ENCODE peak calls at places on chromosomes 4 and X, in seven cellular contexts. S is ascending aorta, Q is psoas muscle, H is PC-9, C is upper lobe of left lung, G is cardiac muscle cell, N is A549. L is an unnamed sample.

GRCh38 chr4:44632089-44632488 is 19.3 kb downstream of the YIPF7 start:
- DNase-seq in C (no peak), H (no peak), S (no peak), Q (no peak), N (no peak), G (no peak), L (no peak)

GRCh38 chrX:153226344-153227190 is 47.5 kb downstream of the MAGEA1 start:
- DNase-seq in N (peak; percentile 43), S (no peak), G (peak; percentile 53), C (peak; percentile 87), H (peak; percentile 30), Q (peak; percentile 49), L (no peak)

GRCh38 chr4:15398001-15398400 is 29.8 kb upstream of the C1QTNF7 start:
- DNase-seq in Q (no peak), G (no peak), S (no peak), C (no peak), H (no peak), N (no peak), L (no peak)

GRCh38 chr4:127788517-127788916 is 6.4 kb downstream of the HSPA4L start:
- DNase-seq in G (no peak), H (no peak), N (peak; percentile 14), Q (no peak), C (no peak), S (no peak), L (no peak)

GRCh38 chr4:3304831-3305609 is 12.2 kb downstream of the RGS12 start:
- DNase-seq in H (no peak), S (peak; percentile 63), Q (no peak), C (peak; percentile 18), G (peak; percentile 39), N (no peak), L (peak; percentile 74)

GRCh38 chr4:8110071-8110986 is 48.3 kb downstream of the ABLIM2 start:
- DNase-seq in S (no peak), N (peak; percentile 44), G (peak; percentile 65), H (peak; percentile 25), Q (peak; percentile 75), C (no peak), L (no peak)

GRCh38 chr4:154719087-154719486 is 24.7 kb upstream of the LRAT start:
- DNase-seq in H (no peak), C (no peak), N (peak; percentile 14), Q (no peak), S (no peak), G (no peak), L (no peak)

GRCh38 chr4:73244941-73245601 is 13.5 kb downstream of the ANKRD17 start:
- DNase-seq in S (no peak), G (no peak), N (no peak), Q (no peak), H (no peak), C (no peak), L (no peak)

GRCh38 chr4:19739101-19739651 is 512.5 kb upstream of the SLIT2 start:
- DNase-seq in Q (no peak), C (peak; percentile 24), G (no peak), H (peak; percentile 64), S (no peak), N (peak; percentile 43), L (no peak)

GRCh38 chrX:39736219-39737211 is 361.2 kb downstream of the BCOR start:
- DNase-seq in S (peak; percentile 95), C (peak; percentile 81), G (no peak), H (no peak), N (peak; percentile 72), Q (peak; percentile 92), L (peak; percentile 96)

GRCh38 chr4:37663552-37663951 is 22.6 kb downstream of the RELL1 start:
- DNase-seq in Q (no peak), G (no peak), N (no peak), H (no peak), S (no peak), C (no peak), L (no peak)
- H3K27ac ChIP-seq in Q (peak overlapping the region; percentile 54), G (peak overlapping the region; percentile 36), N (peak overlapping the region; percentile 89), H (no peak overlapping the region), S (no peak overlapping the region), C (no peak overlapping the region), L (peak overlapping the region; percentile 82)

DNA sequence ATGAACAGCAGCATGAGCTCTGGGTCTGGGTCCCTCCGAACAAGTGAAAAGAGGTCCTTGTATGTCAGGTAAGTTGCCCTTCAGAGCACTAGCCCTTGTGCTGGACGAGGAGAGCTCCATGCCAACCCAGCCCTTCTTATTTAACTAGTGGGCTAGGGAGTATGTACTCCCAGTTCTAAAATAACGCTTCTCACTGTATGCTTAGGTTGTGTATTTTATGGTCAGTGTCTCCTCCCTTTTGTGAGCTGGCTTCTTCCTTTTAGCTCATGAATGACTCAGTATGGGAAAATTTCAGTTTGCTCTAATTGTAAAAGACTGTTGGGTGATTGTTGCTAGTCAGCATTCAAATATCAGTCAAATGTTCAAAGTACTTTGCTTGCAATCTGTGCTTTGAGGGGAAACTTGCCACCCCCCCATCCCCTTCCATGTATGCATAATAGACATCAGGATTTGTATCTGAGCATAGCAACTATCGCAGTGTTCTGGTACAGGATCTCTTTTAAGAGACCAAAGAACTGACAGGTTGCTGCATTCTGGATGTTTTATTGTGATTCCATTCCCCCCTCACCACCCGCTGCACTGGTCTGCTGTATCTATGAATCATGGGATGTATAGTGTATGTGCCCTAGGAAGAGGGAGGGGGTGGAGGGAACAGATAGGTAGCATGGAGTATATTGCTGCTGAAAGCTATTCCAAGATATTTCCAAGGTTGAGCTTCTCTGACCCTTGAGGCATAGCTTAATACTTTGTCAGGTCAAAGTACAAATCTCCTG is 34.7 kb downstream of the DLG3 start:
- DNase-seq in C (no peak), N (peak; percentile 58), H (no peak), G (no peak), Q (no peak), S (no peak), L (no peak)
- H3K27ac ChIP-seq in C (no peak overlapping the region), N (peak overlapping the region; percentile 79), H (peak overlapping the region; percentile 76), G (peak overlapping the region; percentile 86), Q (no peak overlapping the region), S (peak overlapping the region; percentile 46), L (peak overlapping the region; percentile 81)

GRCh38 chr4:16896871-16897270 is 1.6 kb downstream of the LDB2 start:
- DNase-seq in H (no peak), G (peak; percentile 38), Q (no peak), N (no peak), C (no peak), S (no peak), L (no peak)

GRCh38 chr4:16897991-16898827 is at the start of gene LDB2:
- DNase-seq in H (no peak), Q (peak; percentile 67), C (no peak), N (no peak), G (peak; percentile 83), S (peak; percentile 76), L (peak; percentile 80)

GRCh38 chr4:16900325-16900724 is 1.9 kb upstream of the LDB2 start:
- DNase-seq in N (no peak), Q (no peak), S (no peak), C (no peak), G (no peak), H (no peak), L (no peak)

GRCh38 chr4:16894406-16894805 is 4.0 kb downstream of the LDB2 start:
- DNase-seq in H (no peak), S (no peak), N (no peak), G (no peak), C (no peak), Q (no peak), L (no peak)

DNA sequence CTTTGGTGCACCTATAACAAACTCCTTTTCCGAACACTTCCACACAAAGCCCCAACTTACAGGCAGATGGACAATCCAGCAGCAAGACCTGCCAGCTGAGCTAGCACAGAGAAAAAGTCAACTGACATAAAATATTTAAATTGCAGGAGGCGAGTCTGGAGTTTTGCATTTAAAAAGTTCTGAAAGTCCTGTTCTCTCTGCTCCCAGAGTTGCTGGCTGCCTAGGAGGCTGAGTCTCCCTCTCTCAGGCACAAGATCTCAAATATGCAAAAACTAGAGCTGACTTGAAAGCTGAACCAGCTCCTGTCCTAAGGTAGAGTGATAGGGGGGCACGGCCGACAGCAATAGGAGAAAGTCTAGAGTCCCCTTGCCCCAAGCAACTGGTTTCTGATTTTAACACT is 1.1 kb downstream of the LDB2 start:
- DNase-seq in C (no peak), S (no peak), N (no peak), Q (no peak), H (no peak), G (peak; percentile 32), L (no peak)
- H3K27ac ChIP-seq in C (peak overlapping the region; percentile 76), S (no peak overlapping the region), N (no peak overlapping the region), Q (peak overlapping the region; percentile 55), H (no peak overlapping the region), G (peak overlapping the region; percentile 11), L (peak overlapping the region; percentile 33)

GRCh38 chr4:140363558-140363957 is 9.9 kb upstream of the SCOC start:
- DNase-seq in H (no peak), S (no peak), Q (no peak), G (peak; percentile 33), N (no peak), C (no peak), L (no peak)
- H3K27ac ChIP-seq in H (no peak overlapping the region), S (no peak overlapping the region), Q (no peak overlapping the region), G (no peak overlapping the region), N (no peak overlapping the region), C (no peak overlapping the region), L (no peak overlapping the region)

GRCh38 chr4:150982557-150983233 is 32.4 kb downstream of the LRBA start:
- DNase-seq in H (no peak), N (no peak), C (no peak), G (no peak), Q (no peak), S (no peak), L (no peak)
- H3K27ac ChIP-seq in H (no peak overlapping the region), N (no peak overlapping the region), C (no peak overlapping the region), G (no peak overlapping the region), Q (no peak overlapping the region), S (no peak overlapping the region), L (no peak overlapping the region)

GRCh38 chr4:145734576-145735329 is 54.8 kb downstream of the C4orf51 start:
- DNase-seq in C (peak; percentile 68), S (peak; percentile 98), G (no peak), H (peak; percentile 87), N (peak; percentile 72), Q (peak; percentile 91), L (peak; percentile 95)
- H3K27ac ChIP-seq in C (peak overlapping the region; percentile 72), S (peak overlapping the region; percentile 99), G (no peak overlapping the region), H (peak overlapping the region; percentile 100), N (peak overlapping the region; percentile 97), Q (peak overlapping the region; percentile 98), L (peak overlapping the region; percentile 99)

DNA sequence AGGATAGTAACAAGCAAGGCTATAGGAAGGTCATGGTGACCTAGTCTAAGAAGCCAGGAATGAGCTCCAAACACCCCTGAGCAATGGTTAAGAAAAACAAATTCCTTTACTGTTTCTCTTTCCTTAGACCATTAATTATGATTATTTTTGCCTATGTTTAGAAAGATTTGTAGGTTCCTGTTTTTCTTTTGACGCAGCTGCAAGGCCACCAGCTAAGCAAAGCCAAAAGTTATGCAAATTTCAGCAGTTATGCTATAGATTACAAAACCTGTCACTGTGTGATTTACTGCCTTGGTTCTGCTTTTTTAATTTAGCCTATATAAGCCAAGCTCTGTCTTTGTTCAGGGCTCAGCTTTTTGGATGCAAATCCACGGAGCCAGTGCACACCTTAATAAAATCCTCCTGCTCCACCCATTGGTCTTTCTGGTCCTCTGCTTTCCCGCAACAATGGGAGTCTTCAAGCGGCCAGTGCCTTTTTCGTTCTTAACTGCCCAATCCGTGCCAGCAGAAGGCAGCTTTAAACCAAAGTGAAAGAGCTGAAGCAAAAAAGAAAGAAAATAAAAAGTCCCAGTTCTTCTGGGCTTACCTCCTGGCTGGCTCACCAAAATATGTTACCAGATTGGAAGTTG is 1.4 kb upstream of the CEP135 start:
- DNase-seq in C (no peak), S (no peak), G (no peak), H (no peak), Q (no peak), N (no peak), L (no peak)
- H3K27ac ChIP-seq in C (peak overlapping the region; percentile 97), S (peak overlapping the region; percentile 90), G (no peak overlapping the region), H (peak overlapping the region; percentile 94), Q (peak overlapping the region; percentile 81), N (peak overlapping the region; percentile 99), L (peak overlapping the region; percentile 93)

L was measured in coronary artery.